ENCODE peak calls at places on chromosomes 4 and X, in five cellular contexts. P, X, K, T and S are unnamed samples.

GRCh38 chr4:6175426-6175825 is 24.9 kb downstream of the JAKMIP1 start:
- DNase-seq in P (no peak), X (no peak), T (no peak), K (no peak), S (no peak)

GRCh38 chrX:113384628-113385027 is 544.0 kb upstream of the AMOT start:
- DNase-seq in T (peak), K (peak), P (peak), X (no peak), S (no peak)

GRCh38 chrX:47169273-47169672 is 24.3 kb downstream of the RBM10 start:
- DNase-seq in P (no peak), T (no peak), K (no peak), X (peak), S (no peak)

GRCh38 chr4:31370866-31371465 is 650.8 kb downstream of the PCDH7 start:
- DNase-seq in K (peak), P (peak), X (no peak), T (peak), S (peak)

GRCh38 chrX:155563099-155563498 is 49.7 kb downstream of the TMLHE start:
- DNase-seq in K (no peak), P (no peak), X (no peak), T (no peak), S (no peak)

GRCh38 chrX:124098089-124098488 is 136.6 kb downstream of the STAG2 start:
- DNase-seq in K (peak), P (peak), X (no peak), T (peak), S (no peak)

GRCh38 chrX:69674891-69675290 is 59.0 kb downstream of the EDA start:
- DNase-seq in P (no peak), X (no peak), K (no peak), T (no peak), S (no peak)

GRCh38 chr4:142402925-142403324 is 443.2 kb downstream of the INPP4B start:
- DNase-seq in X (no peak), T (peak), K (peak), P (no peak), S (no peak)

GRCh38 chrX:134236690-134237362 is at the start of gene CCDC160:
- DNase-seq in T (peak), K (peak), P (peak), X (peak), S (peak)

GRCh38 chr4:174707277-174707676 is 121.8 kb downstream of the GLRA3 start:
- DNase-seq in P (no peak), X (no peak), T (no peak), K (no peak), S (no peak)

GRCh38 chr4:128570380-128570779 is 239.1 kb upstream of the JADE1 start:
- DNase-seq in P (no peak), X (no peak), T (peak), K (peak), S (no peak)

GRCh38 chrX:150848914-150849365 is 49.5 kb downstream of the CD99L2 start:
- DNase-seq in P (peak), X (no peak), T (no peak), K (no peak), S (no peak)

GRCh38 chrX:150324035-150324728 is 38.9 kb upstream of the MAMLD1 start:
- DNase-seq in T (peak), P (peak), X (no peak), K (peak), S (no peak)

GRCh38 chrX:153966841-153967535 is 4.6 kb downstream of the HCFC1 start:
- DNase-seq in X (peak), P (no peak), K (peak), T (no peak), S (no peak)

GRCh38 chr4:154740462-154740861 is 3.3 kb upstream of the LRAT start:
- DNase-seq in K (no peak), T (no peak), X (no peak), P (no peak), S (no peak)

GRCh38 chr4:154741131-154741530 is 2.7 kb upstream of the LRAT start:
- DNase-seq in P (no peak), K (no peak), X (no peak), T (no peak), S (no peak)

GRCh38 chr4:154741877-154742851 is 1.6 kb upstream of the LRAT start:
- DNase-seq in X (no peak), K (no peak), P (peak), T (peak), S (peak)

GRCh38 chr4:154744341-154744948 is 645 bp downstream of the LRAT start:
- DNase-seq in K (no peak), P (no peak), T (no peak), X (no peak), S (no peak)

GRCh38 chr4:154743683-154744340 is at the start of gene LRAT:
- DNase-seq in P (peak), T (no peak), K (peak), X (peak), S (peak)
- TF ChIP-seq CTCF in P (no peak), T (no peak), K (no peak), X (no peak), S (no peak)

GRCh38 chr4:896216-896615 is 35.9 kb downstream of the GAK start:
- DNase-seq in P (no peak), T (no peak), X (no peak), K (no peak), S (no peak)
- TF ChIP-seq CTCF in P (no peak), T (no peak), X (no peak), K (no peak), S (no peak)

GRCh38 chr4:136106753-136107152 is 1425.5 kb downstream of the PCDH18 start:
- DNase-seq in P (no peak), T (no peak), K (no peak), X (no peak), S (no peak)

GRCh38 chr4:136097676-136098075 is 1434.6 kb downstream of the PCDH18 start:
- DNase-seq in K (no peak), P (no peak), T (no peak), X (no peak), S (no peak)

DNA sequence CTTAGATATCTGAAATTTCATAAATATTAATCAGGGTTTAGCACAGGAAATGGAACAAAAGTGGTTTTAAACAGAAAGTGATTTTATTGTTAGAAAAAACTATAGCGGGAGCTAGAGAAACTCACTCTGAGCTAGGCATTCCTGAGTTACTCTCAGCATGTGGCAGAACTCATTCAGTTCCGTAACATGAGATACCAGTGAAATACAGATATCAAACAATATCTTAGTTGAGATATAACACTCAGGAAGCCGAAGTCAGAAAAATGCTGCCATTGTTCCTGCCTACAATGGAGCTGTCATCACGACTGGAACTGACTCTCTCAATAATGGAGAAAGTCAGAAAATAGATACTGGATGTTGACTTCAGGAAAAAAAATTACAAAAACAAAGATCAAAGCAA is 1428.7 kb downstream of the PCDH18 start:
- DNase-seq in X (no peak), P (no peak), T (no peak), K (no peak), S (no peak)
- TF ChIP-seq CTCF in X (no peak), P (no peak), T (no peak), K (no peak), S (no peak)

DNA sequence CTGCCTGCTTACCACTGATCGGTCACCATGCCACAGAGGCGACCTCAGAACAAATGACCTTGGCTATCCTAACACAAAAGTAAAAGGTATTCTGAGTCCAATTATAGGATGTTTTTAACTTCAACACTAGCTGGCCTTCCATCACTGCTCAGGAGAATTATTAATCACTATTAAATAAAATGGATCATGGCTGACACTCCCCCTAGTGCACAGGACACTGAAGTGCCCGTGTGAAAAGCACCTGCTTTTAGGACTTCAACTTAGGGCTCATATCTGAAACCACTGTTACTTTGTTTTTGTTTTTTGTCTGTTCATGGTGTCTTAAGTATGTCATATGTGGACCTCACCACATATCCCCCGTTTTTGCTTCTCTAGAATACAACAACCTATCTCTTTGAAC is 33.9 kb downstream of the STX18 start:
- DNase-seq in T (peak), K (no peak), P (peak), X (no peak), S (no peak)
- TF ChIP-seq CTCF in T (peak), K (peak), P (peak), X (peak), S (peak)

GRCh38 chr4:108787724-108788123 is 24.9 kb upstream of the ETNPPL start:
- DNase-seq in T (no peak), X (no peak), K (no peak), P (no peak), S (no peak)

GRCh38 chr4:108779958-108780357 is 17.1 kb upstream of the ETNPPL start:
- DNase-seq in P (no peak), K (no peak), T (no peak), X (no peak), S (no peak)

GRCh38 chr4:108786351-108786750 is 23.5 kb upstream of the ETNPPL start:
- DNase-seq in X (no peak), P (no peak), K (no peak), T (no peak), S (no peak)

GRCh38 chr4:108787106-108787505 is 24.3 kb upstream of the ETNPPL start:
- DNase-seq in T (no peak), P (no peak), K (no peak), X (no peak), S (no peak)

GRCh38 chr4:108783666-108784463 is 21.0 kb upstream of the ETNPPL start:
- DNase-seq in P (no peak), X (no peak), T (peak), K (peak), S (no peak)
- TF ChIP-seq CTCF in P (peak), X (peak), T (no peak), K (peak), S (no peak)

DNA sequence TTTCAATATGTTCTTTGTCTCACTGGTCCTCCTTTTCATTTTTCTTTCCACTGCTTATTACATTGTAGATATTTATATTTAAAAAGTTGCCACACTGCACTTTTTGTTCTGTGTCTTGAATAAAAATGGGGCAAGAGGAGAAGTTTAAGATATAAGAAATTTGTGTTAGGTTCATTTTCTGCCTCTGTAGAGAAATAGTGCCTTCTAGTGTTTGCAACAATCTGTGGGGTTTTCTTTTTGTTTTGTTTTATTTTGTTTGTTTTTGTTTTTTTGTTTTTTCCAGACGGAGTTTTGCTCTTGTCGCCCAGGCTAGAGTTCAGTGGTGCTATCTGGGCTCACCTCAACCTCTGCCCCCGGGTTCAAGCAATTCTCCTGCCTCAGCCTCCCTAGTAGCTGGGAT is 20.1 kb upstream of the SMIM14 start:
- DNase-seq in T (peak), P (no peak), X (no peak), K (peak), S (no peak)
- TF ChIP-seq CTCF in T (peak), P (peak), X (no peak), K (peak), S (no peak)

GRCh38 chr4:75555294-75556164 is at the start of gene ODAPH:
- DNase-seq in P (peak), K (peak), X (no peak), T (peak), S (no peak)
- TF ChIP-seq CTCF in P (peak), K (no peak), X (no peak), T (no peak), S (no peak)